ENCODE peak calls at places on chromosomes 1 and 21, in eight cellular contexts. V is hypothalamus, Q is NCI-H187 treated with DMSO at 0.1 percent for 48 hours, J is foreskin fibroblast, P is neuronal stem cell, T is heart right ventricle, S is EH, C is ovary. Z is an unnamed sample.

GRCh38 chr1:28580706-28581530 is 11.1 kb upstream of the RAB42 start:
- DNase-seq in V (no peak), Q (no peak), J (peak; percentile 30), P (peak; percentile 53), T (no peak), S (peak; percentile 59), C (no peak), Z (peak; percentile 64)

GRCh38 chr1:1989759-1990158 is 13.8 kb downstream of the CFAP74 start:
- DNase-seq in V (no peak), Q (no peak), J (peak; percentile 14), P (no peak), T (peak; percentile 37), S (peak; percentile 35), C (no peak), Z (no peak)

GRCh38 chr1:84845357-84845756 is 47.6 kb downstream of the LPAR3 start:
- DNase-seq in V (no peak), Q (no peak), J (no peak), P (no peak), T (no peak), S (no peak), C (no peak), Z (no peak)

GRCh38 chr1:48777219-48777895 is 666 bp upstream of the BEND5 start:
- DNase-seq in V (no peak), Q (no peak), J (no peak), P (peak; percentile 26), T (peak; percentile 8), S (no peak), C (peak; percentile 10), Z (no peak)

GRCh38 chr1:164769504-164770148 is 210.6 kb downstream of the PBX1 start:
- DNase-seq in V (no peak), Q (no peak), J (no peak), P (no peak), T (no peak), S (no peak), C (no peak), Z (no peak)

GRCh38 chr1:54885863-54886723 is 902 bp downstream of the DHCR24 start:
- DNase-seq in V (no peak), Q (no peak), J (no peak), P (no peak), T (peak; percentile 6), S (no peak), C (no peak), Z (no peak)

GRCh38 chr1:220880726-220881506 is 1.7 kb downstream of the HLX start:
- DNase-seq in V (no peak), Q (no peak), J (no peak), P (no peak), T (peak; percentile 71), S (peak; percentile 71), C (peak; percentile 63), Z (no peak)

GRCh38 chr1:10324627-10325026 is 74.2 kb upstream of the PGD start:
- DNase-seq in V (no peak), Q (no peak), J (no peak), P (no peak), T (no peak), S (no peak), C (no peak), Z (no peak)

GRCh38 chr21:42513985-42514882 is 582 bp downstream of the SLC37A1 start:
- DNase-seq in V (no peak), Q (no peak), J (no peak), P (no peak), T (peak; percentile 41), S (peak; percentile 13), C (no peak), Z (no peak)

GRCh38 chr1:65762081-65762862 is 30.4 kb upstream of the PDE4B start:
- DNase-seq in V (no peak), Q (no peak), J (peak; percentile 37), P (no peak), T (no peak), S (peak; percentile 83), C (no peak), Z (peak; percentile 19)

GRCh38 chr1:204598319-204598969 is 82.2 kb downstream of the MDM4 start:
- DNase-seq in V (no peak), Q (no peak), J (no peak), P (no peak), T (no peak), S (no peak), C (no peak), Z (no peak)

GRCh38 chr1:94720091-94720793 is 99.9 kb upstream of the SLC44A3 start:
- DNase-seq in V (no peak), Q (no peak), J (no peak), P (no peak), T (no peak), S (no peak), C (no peak), Z (no peak)

GRCh38 chr1:113835686-113836290 is 23.5 kb upstream of the RSBN1 start:
- DNase-seq in V (no peak), Q (no peak), J (peak; percentile 39), P (no peak), T (no peak), S (peak; percentile 63), C (no peak), Z (peak; percentile 29)

GRCh38 chr1:217432339-217432738 is 198.6 kb downstream of the GPATCH2 start:
- DNase-seq in V (no peak), Q (no peak), J (no peak), P (no peak), T (no peak), S (no peak), C (no peak), Z (no peak)

GRCh38 chr21:15210235-15210678 is 145.5 kb upstream of the NRIP1 start:
- DNase-seq in V (no peak), Q (no peak), J (no peak), P (no peak), T (no peak), S (peak; percentile 57), C (no peak), Z (no peak)

GRCh38 chr1:180213401-180214177 is 16.5 kb upstream of the LHX4 start:
- DNase-seq in V (no peak), Q (no peak), J (no peak), P (no peak), T (no peak), S (peak; percentile 21), C (no peak), Z (peak; percentile 96)

GRCh38 chr21:39631842-39632577 is 19.3 kb downstream of the B3GALT5 start:
- DNase-seq in V (no peak), Q (no peak), J (no peak), P (no peak), T (no peak), S (no peak), C (no peak), Z (no peak)

GRCh38 chr21:46215436-46216131 is 13.0 kb downstream of the LSS start:
- DNase-seq in V (no peak), Q (no peak), J (no peak), P (no peak), T (no peak), S (no peak), C (no peak), Z (no peak)

GRCh38 chr1:30742963-30743559 is 14.5 kb downstream of the LAPTM5 start:
- DNase-seq in V (no peak), Q (no peak), J (no peak), P (no peak), T (no peak), S (no peak), C (no peak), Z (no peak)